ENCODE peak calls at places on chromosomes 6 and 20, in four cellular contexts. W is astrocyte of the spinal cord, O is activated B cell treated with CpG ODN at 0.5 μM for 24 hours, K is NCI-H1417. P is an unnamed sample.

GRCh38 chr6:42702200-42702599 is 20.2 kb downstream of the PRPH2 start:
- DNase-seq in K (no peak), O (no peak), W (no peak), P (no peak)

GRCh38 chr6:34491091-34491430 is 25.2 kb downstream of the PACSIN1 start:
- DNase-seq in K (peak), O (no peak), W (peak), P (no peak)

GRCh38 chr6:80547827-80548226 is 441.4 kb downstream of the BCKDHB start:
- DNase-seq in W (peak), O (no peak), K (no peak), P (no peak)

GRCh38 chr6:165722022-165722421 is 59.0 kb upstream of the PDE10A start:
- DNase-seq in W (no peak), O (no peak), K (no peak), P (no peak)

GRCh38 chr6:80742481-80742880 is 636.0 kb downstream of the BCKDHB start:
- DNase-seq in K (no peak), O (no peak), W (peak), P (no peak)

GRCh38 chr6:157881375-157881774 is 58.3 kb downstream of the SNX9 start:
- DNase-seq in W (no peak), K (no peak), O (no peak), P (no peak)

GRCh38 chr6:129124334-129124733 is 241.4 kb downstream of the LAMA2 start:
- DNase-seq in O (no peak), W (no peak), K (no peak), P (no peak)

GRCh38 chr20:13501500-13501899 is 137.2 kb downstream of the TASP1 start:
- DNase-seq in W (no peak), K (no peak), O (no peak), P (no peak)

GRCh38 chr20:21725892-21726291 is 20.4 kb downstream of the PAX1 start:
- DNase-seq in O (no peak), K (no peak), W (no peak), P (no peak)

GRCh38 chr20:62006482-62006881 is 59.2 kb downstream of the TAF4 start:
- DNase-seq in O (no peak), K (no peak), W (no peak), P (no peak)

GRCh38 chr6:45454008-45454911 is 76.5 kb upstream of the SUPT3H start:
- DNase-seq in W (peak), O (no peak), K (no peak), P (no peak)

GRCh38 chr20:23397961-23398360 is 23.3 kb downstream of the NAPB start:
- DNase-seq in K (no peak), O (no peak), W (peak), P (peak)

GRCh38 chr6:150143521-150144293 is 863 bp downstream of the PPP1R14C start:
- DNase-seq in W (no peak), K (no peak), O (no peak), P (peak)

GRCh38 chr6:36380166-36380565 is 7.3 kb downstream of the ETV7 start:
- DNase-seq in O (no peak), K (no peak), W (no peak), P (no peak)